ENCODE peak calls at places on chromosomes 1 and 21, in nine cellular contexts. J, N, U, R, W, K, A, F and B are unnamed samples.

GRCh38 chr1:30034627-30035521 is 688.5 kb downstream of the MATN1 start:
- DNase-seq in J (no peak), N (peak; percentile 50), U (no peak), R (no peak), W (peak; percentile 26), K (no peak), A (no peak), F (no peak), B (no peak)

GRCh38 chr21:45328198-45329087 is 40.7 kb upstream of the POFUT2 start:
- DNase-seq in J (no peak), N (no peak), U (no peak), R (no peak), W (no peak), K (no peak), A (peak; percentile 4), F (no peak), B (no peak)

GRCh38 chr1:26696645-26697440 is 1.0 kb downstream of the ARID1A start:
- DNase-seq in J (no peak), N (no peak), U (no peak), R (no peak), W (peak; percentile 16), K (peak; percentile 72), A (peak; percentile 42), F (peak; percentile 59), B (peak; percentile 72)

GRCh38 chr1:232248276-232248803 is 381.6 kb downstream of the SIPA1L2 start:
- DNase-seq in J (no peak), N (no peak), U (no peak), R (no peak), W (no peak), K (no peak), A (no peak), F (no peak), B (no peak)

GRCh38 chr1:46547481-46548383 is 3.7 kb downstream of the KNCN start:
- DNase-seq in J (no peak), N (peak; percentile 58), U (no peak), R (no peak), W (peak; percentile 69), K (peak; percentile 68), A (no peak), F (no peak), B (no peak)

GRCh38 chr1:171590022-171590421 is 32.0 kb upstream of the MYOCOS start:
- DNase-seq in J (no peak), N (no peak), U (no peak), R (peak; percentile 24), W (no peak), K (no peak), A (no peak), F (no peak), B (no peak)

GRCh38 chr1:228802386-228803221 is 67.3 kb downstream of the RHOU start:
- DNase-seq in J (no peak), N (peak; percentile 39), U (no peak), R (no peak), W (peak; percentile 26), K (no peak), A (peak; percentile 31), F (no peak), B (no peak)

GRCh38 chr21:30629173-30629572 is 5.8 kb upstream of the KRTAP20-2 start:
- DNase-seq in J (no peak), N (no peak), U (no peak), R (no peak), W (no peak), K (no peak), A (no peak), F (no peak), B (no peak)

GRCh38 chr1:37764888-37765441 is at the start of gene EPHA10:
- DNase-seq in J (no peak), N (peak; percentile 69), U (no peak), R (no peak), W (peak; percentile 5), K (no peak), A (no peak), F (no peak), B (no peak)

GRCh38 chr1:171641076-171641864 is 11.2 kb downstream of the MYOC start:
- DNase-seq in J (no peak), N (no peak), U (no peak), R (no peak), W (no peak), K (no peak), A (no peak), F (no peak), B (no peak)

GRCh38 chr1:27658951-27659496 is 13.0 kb downstream of the IFI6 start:
- DNase-seq in J (no peak), N (no peak), U (no peak), R (no peak), W (peak; percentile 81), K (peak; percentile 57), A (peak; percentile 66), F (no peak), B (no peak)

GRCh38 chr1:98496246-98496995 is 165.1 kb upstream of the SNX7 start:
- DNase-seq in J (no peak), N (no peak), U (no peak), R (no peak), W (peak; percentile 28), K (no peak), A (no peak), F (no peak), B (no peak)

GRCh38 chr21:46237474-46237873 is 8.9 kb upstream of the LSS start:
- DNase-seq in J (no peak), N (no peak), U (no peak), R (no peak), W (no peak), K (no peak), A (no peak), F (no peak), B (no peak)

GRCh38 chr1:6392880-6393399 is 627 bp downstream of the ACOT7 start:
- DNase-seq in J (no peak), N (no peak), U (peak; percentile 18), R (no peak), W (peak; percentile 61), K (peak; percentile 50), A (no peak), F (no peak), B (no peak)

GRCh38 chr1:119046429-119047039 is 58.4 kb upstream of the TBX15 start:
- DNase-seq in J (no peak), N (peak; percentile 4), U (no peak), R (no peak), W (peak; percentile 24), K (no peak), A (no peak), F (no peak), B (no peak)